ENCODE peak calls at places on chromosomes 13 and 19, in five cellular contexts. A, O, B, H and M are unnamed samples.

GRCh38 chr19:22784051-22784450 is at the start of gene ZNF99:
- DNase-seq in O (no peak), H (peak; percentile 13), A (peak; percentile 73), B (no peak), M (peak; percentile 75)

GRCh38 chr13:49540552-49540951 is 44.8 kb downstream of the PHF11 start:
- DNase-seq in H (peak; percentile 65), O (no peak), A (no peak), B (peak; percentile 35), M (no peak)

GRCh38 chr19:5171711-5172110 is 168.9 kb downstream of the PTPRS start:
- DNase-seq in B (no peak), A (no peak), H (no peak), O (no peak), M (no peak)

GRCh38 chr13:105177265-105177900 is 1358.1 kb downstream of the EFNB2 start:
- DNase-seq in A (no peak), O (no peak), B (no peak), H (peak; percentile 14), M (no peak)

GRCh38 chr13:30804474-30804873 is 69.1 kb downstream of the ALOX5AP start:
- DNase-seq in O (no peak), B (no peak), A (no peak), H (no peak), M (no peak)

GRCh38 chr19:4136680-4137088 is 12.8 kb upstream of the MAP2K2 start:
- DNase-seq in B (no peak), H (no peak), A (no peak), O (no peak), M (no peak)

GRCh38 chr13:63435668-63436275 is 2020.1 kb upstream of the PCDH20 start:
- DNase-seq in A (no peak), O (no peak), B (no peak), H (no peak), M (no peak)

GRCh38 chr13:51614350-51614786 is 30.1 kb downstream of the WDFY2 start:
- DNase-seq in A (peak; percentile 63), H (no peak), B (no peak), O (no peak), M (no peak)

GRCh38 chr19:6570754-6571153 is 20.2 kb downstream of the CD70 start:
- DNase-seq in B (no peak), H (no peak), A (no peak), O (no peak), M (no peak)

GRCh38 chr13:59790626-59791025 is 373.1 kb downstream of the DIAPH3 start:
- DNase-seq in H (no peak), B (no peak), O (no peak), A (no peak), M (no peak)

GRCh38 chr19:43452517-43453045 is 12.8 kb downstream of the LYPD3 start:
- DNase-seq in H (no peak), B (no peak), A (no peak), O (no peak), M (no peak)

GRCh38 chr13:99892189-99892588 is 79.4 kb downstream of the ZIC5 start:
- DNase-seq in H (no peak), B (peak; percentile 43), O (no peak), A (no peak), M (no peak)

GRCh38 chr19:11361771-11362731 is 6.8 kb downstream of the PLPPR2 start:
- DNase-seq in O (no peak), H (no peak), B (no peak), A (no peak), M (no peak)

GRCh38 chr13:110134801-110135200 is 172.2 kb downstream of the COL4A1 start:
- DNase-seq in A (no peak), O (no peak), H (no peak), B (no peak), M (no peak)

GRCh38 chr13:50366488-50367174 is 351.4 kb downstream of the KCNRG start:
- DNase-seq in B (no peak), A (no peak), O (no peak), H (no peak), M (no peak)

GRCh38 chr19:10872551-10873107 is 1.3 kb downstream of the CARM1 start:
- DNase-seq in O (no peak), A (no peak), H (no peak), B (no peak), M (no peak)

GRCh38 chr19:22882797-22883196 is 50.7 kb downstream of the ZNF723 start:
- DNase-seq in O (no peak), H (peak; percentile 17), B (no peak), A (no peak), M (no peak)

GRCh38 chr13:50783940-50784339 is 59.6 kb downstream of the DLEU7 start:
- DNase-seq in A (no peak), O (no peak), H (no peak), B (no peak), M (no peak)

GRCh38 chr13:108361769-108362168 is 92.3 kb downstream of the TNFSF13B start:
- DNase-seq in O (no peak), B (no peak), A (no peak), H (no peak), M (no peak)

GRCh38 chr19:32464279-32464678 is 58.7 kb downstream of the DPY19L3 start:
- DNase-seq in A (no peak), B (no peak), H (peak; percentile 25), O (no peak), M (no peak)

GRCh38 chr19:40626918-40627317 is 25.7 kb downstream of the LTBP4 start:
- DNase-seq in B (no peak), H (no peak), A (no peak), O (no peak), M (no peak)

GRCh38 chr13:105773241-105773640 is 762.2 kb downstream of the EFNB2 start:
- DNase-seq in O (no peak), A (no peak), B (no peak), H (no peak), M (no peak)

GRCh38 chr13:30736921-30737320 is 1.6 kb downstream of the ALOX5AP start:
- DNase-seq in O (no peak), H (no peak), A (no peak), B (no peak), M (no peak)

GRCh38 chr19:310141-310651 is 19.0 kb upstream of the PLPP2 start:
- DNase-seq in H (no peak), B (no peak), O (no peak), A (no peak), M (no peak)

GRCh38 chr19:11554160-11554559 is 4.9 kb downstream of the ELOF1 start:
- DNase-seq in B (no peak), O (no peak), H (no peak), A (no peak), M (no peak)

GRCh38 chr13:61414686-61415664 is 674 bp downstream of the PCDH20 start:
- DNase-seq in B (peak; percentile 75), O (no peak), A (peak; percentile 76), H (no peak), M (no peak)

GRCh38 chr13:67977081-67977480 is 746.9 kb upstream of the PCDH9 start:
- DNase-seq in B (no peak), A (no peak), H (no peak), O (no peak), M (no peak)

GRCh38 chr13:49097374-49097773 is 121.7 kb downstream of the FNDC3A start:
- DNase-seq in A (no peak), B (no peak), O (no peak), H (no peak), M (no peak)

GRCh38 chr13:49810825-49811526 is 18.5 kb upstream of the KPNA3 start:
- DNase-seq in H (no peak), A (no peak), O (no peak), B (no peak), M (no peak)

GRCh38 chr13:78719367-78719766 is 60.4 kb upstream of the OBI1 start:
- DNase-seq in O (no peak), B (no peak), H (peak; percentile 15), A (no peak), M (no peak)

GRCh38 chr13:84917252-84917878 is 881.9 kb downstream of the SLITRK6 start:
- DNase-seq in H (peak; percentile 62), A (no peak), O (no peak), B (no peak), M (no peak)

GRCh38 chr13:110306960-110307696 is at the start of the genes COL4A1 and COL4A2:
- DNase-seq in A (peak; percentile 88), B (peak; percentile 77), O (no peak), H (no peak), M (peak; percentile 65)

GRCh38 chr19:45765365-45766292 is 3.4 kb downstream of the SIX5 start:
- DNase-seq in B (no peak), A (no peak), O (no peak), H (no peak), M (no peak)
- H3K4me3 ChIP-seq in B (no peak overlapping the region), A (peak overlapping the region; percentile 88), O (no peak overlapping the region), H (no peak overlapping the region), M (peak overlapping the region; percentile 83)

DNA sequence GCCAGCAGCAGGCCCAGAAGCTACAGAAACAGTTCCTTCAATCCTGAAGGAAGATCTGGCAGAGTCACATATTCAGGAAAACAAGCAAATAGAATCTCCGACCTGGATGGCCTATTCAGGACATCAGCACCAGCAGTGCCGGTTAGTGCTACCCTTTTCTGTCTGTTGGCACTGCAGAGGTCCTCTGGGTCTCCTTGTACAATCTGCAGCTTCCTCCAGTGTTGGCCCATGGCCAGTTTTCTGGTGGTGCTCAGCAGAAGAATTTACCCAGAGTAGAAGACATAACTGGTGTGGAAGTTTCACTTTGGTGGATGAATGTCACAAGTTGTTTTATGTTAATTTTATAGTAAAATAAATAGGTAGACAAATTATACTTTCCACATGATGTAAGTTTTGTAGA is 498.1 kb downstream of the COG6 start:
- DNase-seq in A (no peak), B (no peak), H (no peak), O (no peak), M (no peak)
- H3K27ac ChIP-seq in A (no peak overlapping the region), B (no peak overlapping the region), H (no peak overlapping the region), O (no peak overlapping the region), M (no peak overlapping the region)

DNA sequence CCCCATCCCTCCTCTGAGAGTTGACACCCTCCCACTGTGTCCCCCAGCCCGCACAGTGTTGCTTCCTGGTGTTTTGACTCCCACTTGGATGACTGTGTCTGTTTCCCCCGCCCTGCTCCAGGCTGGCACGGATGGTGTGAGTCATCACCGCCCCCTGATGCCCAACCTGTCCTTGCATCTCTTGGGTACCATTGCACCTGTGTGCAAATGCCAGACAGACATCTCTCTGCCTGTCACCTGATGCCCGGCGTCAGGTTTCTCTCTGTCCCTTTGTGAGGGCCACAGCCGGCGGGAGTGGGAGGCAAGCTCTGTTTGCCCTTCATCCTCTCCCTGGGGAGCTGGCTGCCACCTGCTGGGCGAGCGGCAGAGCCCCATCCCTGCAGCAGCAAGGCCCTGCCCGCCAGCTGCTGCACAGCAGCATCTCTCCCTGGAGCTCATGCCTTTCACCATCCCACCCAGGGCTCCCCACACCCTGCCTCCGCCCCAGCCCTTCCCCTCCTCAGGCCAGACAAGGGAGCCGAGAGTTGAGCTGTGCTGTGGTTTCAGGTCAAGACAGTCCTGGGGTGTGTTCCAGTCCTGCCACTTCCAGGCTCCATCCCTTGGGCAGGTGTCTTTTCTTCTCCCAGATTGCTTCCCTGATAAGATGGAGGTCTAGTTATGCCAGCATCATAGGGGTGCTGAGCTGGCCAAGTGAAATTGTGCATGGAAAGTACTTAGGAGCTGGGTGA is 29.7 kb downstream of the NKPD1 start:
- DNase-seq in B (no peak), A (no peak), H (peak; percentile 39), O (no peak), M (no peak)
- H3K27me3 ChIP-seq in B (no peaks in the 10 kb centered on the region), A (no peaks in the 10 kb centered on the region), H (no peaks in the 10 kb centered on the region), O (no peaks in the 10 kb centered on the region), M (no peaks in the 10 kb centered on the region)

DNA sequence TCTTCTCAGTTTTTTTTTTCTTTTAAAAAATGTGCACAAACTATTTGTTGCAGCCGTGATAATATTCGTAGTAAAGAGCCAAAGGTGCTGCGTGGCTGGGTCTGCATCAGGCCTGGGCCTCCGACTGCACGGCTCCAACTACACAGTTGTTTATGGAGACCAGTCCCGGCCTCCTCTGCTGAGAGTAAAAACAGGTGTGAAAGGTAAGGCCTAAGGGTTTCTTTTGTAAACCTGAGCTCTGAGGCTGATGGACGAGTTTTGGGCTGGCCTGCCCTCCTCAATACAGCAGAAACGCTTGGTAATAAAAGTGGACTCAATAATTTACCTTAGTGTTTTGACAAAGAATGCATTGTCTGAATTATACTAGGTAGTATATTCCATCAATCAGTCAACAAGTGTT is 3.9 kb downstream of the MBNL2 start:
- DNase-seq in O (no peak), B (no peak), H (peak; percentile 55), A (no peak), M (no peak)
- H3K4me3 ChIP-seq in O (peak overlapping the region; percentile 3), B (no peak overlapping the region), H (peak overlapping the region; percentile 75), A (peak overlapping the region; percentile 72), M (peak overlapping the region; percentile 57)